ENCODE peak calls at places on chromosomes 4 and X, in five cellular contexts. H is cardiac muscle cell, D is heart left ventricle, F is suprapubic skin, Z is A549. V is an unnamed sample.

GRCh38 chrX:75337525-75337924 is 63.6 kb downstream of the UPRT start:
- DNase-seq in H (no peak), D (no peak), F (no peak), Z (no peak), V (no peak)

GRCh38 chr4:24164054-24164453 is 274.2 kb upstream of the PPARGC1A start:
- DNase-seq in H (no peak), D (no peak), F (no peak), Z (no peak), V (no peak)

GRCh38 chrX:19723427-19723826 is 164.0 kb downstream of the SH3KBP1 start:
- DNase-seq in H (no peak), D (no peak), F (no peak), Z (peak; percentile 18), V (no peak)

GRCh38 chr4:105594094-105595010 is 41.9 kb downstream of the ARHGEF38 start:
- DNase-seq in H (no peak), D (no peak), F (no peak), Z (no peak), V (no peak)

GRCh38 chr4:174265917-174266316 is 17.6 kb downstream of the FBXO8 start:
- DNase-seq in H (no peak), D (no peak), F (no peak), Z (no peak), V (no peak)

GRCh38 chr4:88320780-88321373 is 36.5 kb upstream of the PPM1K start:
- DNase-seq in H (no peak), D (peak; percentile 31), F (no peak), Z (no peak), V (no peak)

GRCh38 chrX:136214551-136214950 is 36.6 kb downstream of the MAP7D3 start:
- DNase-seq in H (no peak), D (no peak), F (no peak), Z (no peak), V (no peak)

GRCh38 chr4:1775731-1776500 is 17.2 kb upstream of the FGFR3 start:
- DNase-seq in H (no peak), D (no peak), F (no peak), Z (no peak), V (no peak)

GRCh38 chrX:99095965-99096364 is 1314.1 kb downstream of the PCDH19 start:
- DNase-seq in H (no peak), D (no peak), F (no peak), Z (no peak), V (no peak)

GRCh38 chr4:17544205-17544604 is 29.2 kb downstream of the CLRN2 start:
- DNase-seq in H (no peak), D (no peak), F (no peak), Z (no peak), V (no peak)

GRCh38 chr4:16875487-16875886 is 23.0 kb downstream of the LDB2 start:
- DNase-seq in H (no peak), D (no peak), F (no peak), Z (no peak), V (no peak)

GRCh38 chrX:63754141-63754859 is 30.7 kb downstream of the ARHGEF9 start:
- DNase-seq in H (no peak), D (peak; percentile 23), F (peak; percentile 55), Z (peak; percentile 6), V (no peak)

GRCh38 chr4:26069218-26069617 is 155.2 kb downstream of the SMIM20 start:
- DNase-seq in H (peak; percentile 7), D (no peak), F (no peak), Z (no peak), V (no peak)

GRCh38 chrX:37652053-37652452 is 33.5 kb upstream of the XK start:
- DNase-seq in H (no peak), D (no peak), F (no peak), Z (no peak), V (no peak)

GRCh38 chr4:153143527-153144348 is 60.5 kb upstream of the TRIM2 start:
- DNase-seq in H (peak; percentile 50), D (no peak), F (no peak), Z (no peak), V (no peak)
- TF ChIP-seq CTCF in H (no peak), D (no peak), F (no peak), Z (no peak), V (no peak)

GRCh38 chr4:82721819-82722423 is 76.7 kb downstream of the SCD5 start:
- DNase-seq in H (peak; percentile 29), D (peak; percentile 31), F (no peak), Z (no peak), V (no peak)
- TF ChIP-seq CTCF in H (no peak), D (peak; percentile 44), F (no peak), Z (peak; percentile 41), V (peak; percentile 62)

GRCh38 chr4:121822796-121823504 is 733 bp downstream of the CCNA2 start:
- DNase-seq in H (peak; percentile 32), D (peak; percentile 31), F (no peak), Z (peak; percentile 23), V (no peak)
- TF ChIP-seq CTCF in H (peak; percentile 22), D (no peak), F (no peak), Z (no peak), V (peak; percentile 40)

GRCh38 chr4:120709986-120710385 is 212.5 kb downstream of the PRDM5 start:
- DNase-seq in H (no peak), D (no peak), F (no peak), Z (no peak), V (no peak)
- TF ChIP-seq CTCF in H (no peak), D (no peak), F (no peak), Z (no peak), V (no peak)

GRCh38 chr4:180617203-180617602 is 1626.0 kb upstream of the TENM3 start:
- DNase-seq in H (no peak), D (no peak), F (no peak), Z (no peak), V (no peak)

GRCh38 chr4:180618396-180618795 is 1624.8 kb upstream of the TENM3 start:
- DNase-seq in H (no peak), D (no peak), F (no peak), Z (no peak), V (no peak)

GRCh38 chr4:180610317-180610716 is 1632.9 kb upstream of the TENM3 start:
- DNase-seq in H (no peak), D (no peak), F (no peak), Z (no peak), V (no peak)

GRCh38 chr4:180615746-180616145 is 1627.5 kb upstream of the TENM3 start:
- DNase-seq in H (no peak), D (no peak), F (no peak), Z (no peak), V (no peak)
- TF ChIP-seq CTCF in H (no peak), D (no peak), F (no peak), Z (no peak), V (peak; percentile 47)

DNA sequence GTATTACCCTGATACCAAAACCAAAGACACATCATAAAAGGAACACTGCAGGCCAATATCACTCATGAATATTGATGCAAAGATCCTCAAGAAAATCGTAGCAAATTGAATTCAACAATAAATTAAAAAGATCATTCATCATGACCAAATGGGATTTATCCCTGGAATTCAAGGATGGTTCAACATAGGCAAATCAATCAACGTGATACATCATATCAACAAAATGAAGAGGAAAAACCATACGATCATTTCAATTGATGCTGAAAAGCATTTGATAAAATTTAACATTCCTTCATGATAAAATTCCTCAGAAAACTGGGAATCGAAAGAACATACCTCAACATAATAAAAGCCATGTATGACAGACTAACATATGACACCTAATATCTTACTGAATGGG is 52.7 kb upstream of the STARD8 start:
- DNase-seq in H (no peak), D (no peak), F (no peak), Z (no peak), V (no peak)
- TF ChIP-seq CTCF in H (no peak), D (no peak), F (no peak), Z (no peak), V (no peak)

V was measured in type B pancreatic cell.